ENCODE peak calls at places on chromosome 19, in four cellular contexts. One of them, this sample, is unnamed.

GRCh38 chr19:50500060-50500752 is 10.8 kb downstream of the JOSD2 start:
- DNase-seq in fibroblast of the aortic adventitia: no peak
- DNase-seq in Daoy: no peak
- DNase-seq in non-pigmented ciliary epithelial cell: no peak
- DNase-seq in this sample: no peak

GRCh38 chr19:49921871-49922755 is 6.9 kb upstream of the ATF5 start:
- DNase-seq in fibroblast of the aortic adventitia: peak
- DNase-seq in non-pigmented ciliary epithelial cell: peak
- DNase-seq in Daoy: no peak
- DNase-seq in this sample: peak

GRCh38 chr19:51179297-51179696 is 37.2 kb downstream of the SIGLEC7 start:
- DNase-seq in Daoy: no peak
- DNase-seq in fibroblast of the aortic adventitia: no peak
- DNase-seq in non-pigmented ciliary epithelial cell: no peak
- DNase-seq in this sample: no peak

GRCh38 chr19:18321729-18322091 is 1.2 kb downstream of the LSM4 start:
- DNase-seq in Daoy: no peak
- DNase-seq in fibroblast of the aortic adventitia: peak
- DNase-seq in non-pigmented ciliary epithelial cell: no peak
- DNase-seq in this sample: peak

GRCh38 chr19:1455336-1456120 is 5.6 kb downstream of the APC2 start:
- DNase-seq in non-pigmented ciliary epithelial cell: no peak
- DNase-seq in fibroblast of the aortic adventitia: peak
- DNase-seq in Daoy: peak
- DNase-seq in this sample: peak

GRCh38 chr19:44745386-44745831 is 3.1 kb upstream of the BCL3 start:
- DNase-seq in non-pigmented ciliary epithelial cell: no peak
- DNase-seq in Daoy: peak
- DNase-seq in fibroblast of the aortic adventitia: peak
- DNase-seq in this sample: peak

GRCh38 chr19:40378509-40378908 is 11.5 kb downstream of the HIPK4 start:
- DNase-seq in non-pigmented ciliary epithelial cell: no peak
- DNase-seq in Daoy: no peak
- DNase-seq in fibroblast of the aortic adventitia: no peak
- DNase-seq in this sample: no peak

GRCh38 chr19:32676186-32676894 is 692 bp downstream of the RGS9BP start:
- DNase-seq in Daoy: peak
- DNase-seq in non-pigmented ciliary epithelial cell: no peak
- DNase-seq in fibroblast of the aortic adventitia: no peak
- DNase-seq in this sample: no peak

GRCh38 chr19:38877781-38878574 is at the start of gene RINL:
- DNase-seq in fibroblast of the aortic adventitia: no peak
- DNase-seq in Daoy: no peak
- DNase-seq in non-pigmented ciliary epithelial cell: no peak
- DNase-seq in this sample: no peak

GRCh38 chr19:14786421-14786851 is 8.1 kb upstream of the ADGRE2 start:
- DNase-seq in fibroblast of the aortic adventitia: no peak
- DNase-seq in Daoy: peak
- DNase-seq in non-pigmented ciliary epithelial cell: no peak
- DNase-seq in this sample: peak

GRCh38 chr19:49637865-49638350 is 2.0 kb downstream of the RRAS start:
- DNase-seq in Daoy: peak
- DNase-seq in fibroblast of the aortic adventitia: peak
- DNase-seq in non-pigmented ciliary epithelial cell: no peak
- DNase-seq in this sample: peak

GRCh38 chr19:3699071-3699740 is 1.1 kb downstream of the PIP5K1C start:
- DNase-seq in Daoy: peak
- DNase-seq in fibroblast of the aortic adventitia: peak
- DNase-seq in non-pigmented ciliary epithelial cell: no peak
- DNase-seq in this sample: peak

GRCh38 chr19:38891791-38892190 is 7.6 kb downstream of the SIRT2 start:
- DNase-seq in Daoy: no peak
- DNase-seq in fibroblast of the aortic adventitia: no peak
- DNase-seq in non-pigmented ciliary epithelial cell: no peak
- DNase-seq in this sample: no peak

GRCh38 chr19:49362048-49362925 is at the start of gene TEAD2:
- DNase-seq in fibroblast of the aortic adventitia: peak
- DNase-seq in Daoy: peak
- DNase-seq in non-pigmented ciliary epithelial cell: no peak
- DNase-seq in this sample: peak

GRCh38 chr19:1624458-1624857 is 19.2 kb upstream of the UQCR11 start:
- DNase-seq in fibroblast of the aortic adventitia: peak
- DNase-seq in non-pigmented ciliary epithelial cell: peak
- DNase-seq in Daoy: peak
- DNase-seq in this sample: peak

GRCh38 chr19:52094526-52094925 is 1.0 kb downstream of the ZNF841 start:
- DNase-seq in fibroblast of the aortic adventitia: no peak
- DNase-seq in Daoy: peak
- DNase-seq in non-pigmented ciliary epithelial cell: no peak
- DNase-seq in this sample: no peak

GRCh38 chr19:33831835-33832234 is 35.2 kb downstream of the KCTD15 start:
- DNase-seq in Daoy: no peak
- DNase-seq in non-pigmented ciliary epithelial cell: no peak
- DNase-seq in fibroblast of the aortic adventitia: no peak
- DNase-seq in this sample: peak

GRCh38 chr19:29667941-29668340 is 2.7 kb downstream of the PLEKHF1 start:
- DNase-seq in Daoy: no peak
- DNase-seq in fibroblast of the aortic adventitia: no peak
- DNase-seq in non-pigmented ciliary epithelial cell: no peak
- DNase-seq in this sample: no peak

GRCh38 chr19:7595466-7596133 is at the start of gene CAMSAP3:
- DNase-seq in fibroblast of the aortic adventitia: peak
- DNase-seq in non-pigmented ciliary epithelial cell: no peak
- DNase-seq in Daoy: peak
- DNase-seq in this sample: no peak

GRCh38 chr19:1747285-1748114 is 5.8 kb upstream of the ONECUT3 start:
- DNase-seq in fibroblast of the aortic adventitia: peak
- DNase-seq in Daoy: peak
- DNase-seq in non-pigmented ciliary epithelial cell: peak
- DNase-seq in this sample: peak

GRCh38 chr19:46698395-46699321 is 18.3 kb downstream of the PRKD2 start:
- DNase-seq in non-pigmented ciliary epithelial cell: no peak
- DNase-seq in fibroblast of the aortic adventitia: no peak
- DNase-seq in Daoy: no peak
- DNase-seq in this sample: no peak

GRCh38 chr19:38684078-38684861 is 36.8 kb downstream of the ACTN4 start:
- DNase-seq in fibroblast of the aortic adventitia: peak
- DNase-seq in Daoy: peak
- DNase-seq in non-pigmented ciliary epithelial cell: no peak
- DNase-seq in this sample: peak

GRCh38 chr19:39499082-39499642 is 415 bp downstream of the DLL3 start:
- DNase-seq in fibroblast of the aortic adventitia: no peak
- DNase-seq in Daoy: peak
- DNase-seq in non-pigmented ciliary epithelial cell: no peak
- DNase-seq in this sample: no peak

GRCh38 chr19:18894254-18895037 is 1.5 kb downstream of the CERS1 start:
- DNase-seq in Daoy: peak
- DNase-seq in non-pigmented ciliary epithelial cell: no peak
- DNase-seq in fibroblast of the aortic adventitia: peak
- DNase-seq in this sample: no peak

GRCh38 chr19:37983916-37984315 is 76.9 kb downstream of the SIPA1L3 start:
- DNase-seq in fibroblast of the aortic adventitia: no peak
- DNase-seq in non-pigmented ciliary epithelial cell: no peak
- DNase-seq in Daoy: no peak
- DNase-seq in this sample: peak

GRCh38 chr19:55117636-55118391 is at the start of gene PPP1R12C:
- DNase-seq in non-pigmented ciliary epithelial cell: peak
- DNase-seq in fibroblast of the aortic adventitia: peak
- DNase-seq in Daoy: peak
- DNase-seq in this sample: peak

GRCh38 chr19:18009412-18010066 is 1.6 kb downstream of the ARRDC2 start:
- DNase-seq in fibroblast of the aortic adventitia: no peak
- DNase-seq in non-pigmented ciliary epithelial cell: no peak
- DNase-seq in Daoy: peak
- DNase-seq in this sample: peak

GRCh38 chr19:4016486-4016885 is 8.9 kb downstream of the PIAS4 start:
- DNase-seq in fibroblast of the aortic adventitia: no peak
- DNase-seq in Daoy: no peak
- DNase-seq in non-pigmented ciliary epithelial cell: no peak
- DNase-seq in this sample: no peak

GRCh38 chr19:50739841-50740426 is 16.8 kb downstream of the CLEC11A start:
- DNase-seq in fibroblast of the aortic adventitia: no peak
- DNase-seq in Daoy: peak
- DNase-seq in non-pigmented ciliary epithelial cell: no peak
- DNase-seq in this sample: no peak

This sample was measured in RPMI7951.